ENCODE peak calls at places on chromosome 4, in nine cellular contexts. One of them, this sample, is unnamed.

GRCh38 chr4:71229477-71230257 is 109.2 kb upstream of the SLC4A4 start:
- DNase-seq in MCF 10A: peak; percentile 54
- DNase-seq in pancreas: no peak
- DNase-seq in posterior cingulate gyrus: peak; percentile 47
- DNase-seq in omental fat pad: no peak
- DNase-seq in activated CD8-positive, alpha-beta memory T cell treated with anti-CD3 and anti-CD28 coated beads for 1 hour: no peak
- DNase-seq in right cardiac atrium: peak; percentile 47
- DNase-seq in AG09309: no peak
- DNase-seq in iris pigment epithelial cell: peak; percentile 49
- DNase-seq in this sample: peak; percentile 40

GRCh38 chr4:141676087-141676486 is 39.7 kb downstream of the IL15 start:
- DNase-seq in MCF 10A: no peak
- DNase-seq in pancreas: no peak
- DNase-seq in posterior cingulate gyrus: no peak
- DNase-seq in omental fat pad: no peak
- DNase-seq in activated CD8-positive, alpha-beta memory T cell treated with anti-CD3 and anti-CD28 coated beads for 1 hour: no peak
- DNase-seq in right cardiac atrium: no peak
- DNase-seq in AG09309: no peak
- DNase-seq in iris pigment epithelial cell: no peak
- DNase-seq in this sample: no peak

GRCh38 chr4:41290486-41290885 is 33.8 kb downstream of the UCHL1 start:
- DNase-seq in MCF 10A: no peak
- DNase-seq in pancreas: no peak
- DNase-seq in posterior cingulate gyrus: no peak
- DNase-seq in omental fat pad: no peak
- DNase-seq in activated CD8-positive, alpha-beta memory T cell treated with anti-CD3 and anti-CD28 coated beads for 1 hour: no peak
- DNase-seq in right cardiac atrium: no peak
- DNase-seq in AG09309: no peak
- DNase-seq in iris pigment epithelial cell: no peak
- DNase-seq in this sample: no peak

GRCh38 chr4:180960758-180961401 is 1282.3 kb upstream of the TENM3 start:
- DNase-seq in MCF 10A: peak; percentile 11
- DNase-seq in pancreas: no peak
- DNase-seq in posterior cingulate gyrus: no peak
- DNase-seq in omental fat pad: no peak
- DNase-seq in activated CD8-positive, alpha-beta memory T cell treated with anti-CD3 and anti-CD28 coated beads for 1 hour: no peak
- DNase-seq in right cardiac atrium: no peak
- DNase-seq in AG09309: no peak
- DNase-seq in iris pigment epithelial cell: no peak
- DNase-seq in this sample: no peak

GRCh38 chr4:57426779-57427395 is 316.7 kb upstream of the IGFBP7 start:
- DNase-seq in MCF 10A: peak; percentile 78
- DNase-seq in pancreas: peak; percentile 64
- DNase-seq in posterior cingulate gyrus: peak; percentile 79
- DNase-seq in omental fat pad: peak; percentile 31
- DNase-seq in activated CD8-positive, alpha-beta memory T cell treated with anti-CD3 and anti-CD28 coated beads for 1 hour: no peak
- DNase-seq in right cardiac atrium: peak; percentile 86
- DNase-seq in AG09309: no peak
- DNase-seq in iris pigment epithelial cell: peak; percentile 73
- DNase-seq in this sample: peak; percentile 40

GRCh38 chr4:110309686-110310085 is 111.3 kb upstream of the ELOVL6 start:
- DNase-seq in MCF 10A: no peak
- DNase-seq in pancreas: no peak
- DNase-seq in posterior cingulate gyrus: no peak
- DNase-seq in omental fat pad: no peak
- DNase-seq in activated CD8-positive, alpha-beta memory T cell treated with anti-CD3 and anti-CD28 coated beads for 1 hour: no peak
- DNase-seq in right cardiac atrium: no peak
- DNase-seq in AG09309: peak; percentile 17
- DNase-seq in iris pigment epithelial cell: peak; percentile 24
- DNase-seq in this sample: no peak

GRCh38 chr4:128571747-128572146 is 237.8 kb upstream of the JADE1 start:
- DNase-seq in MCF 10A: peak; percentile 85
- DNase-seq in pancreas: no peak
- DNase-seq in posterior cingulate gyrus: no peak
- DNase-seq in omental fat pad: no peak
- DNase-seq in activated CD8-positive, alpha-beta memory T cell treated with anti-CD3 and anti-CD28 coated beads for 1 hour: no peak
- DNase-seq in right cardiac atrium: no peak
- DNase-seq in AG09309: peak; percentile 72
- DNase-seq in iris pigment epithelial cell: peak; percentile 98
- DNase-seq in this sample: no peak

GRCh38 chr4:187504974-187505797 is 490.4 kb upstream of the ZFP42 start:
- DNase-seq in MCF 10A: no peak
- DNase-seq in pancreas: no peak
- DNase-seq in posterior cingulate gyrus: no peak
- DNase-seq in omental fat pad: no peak
- DNase-seq in activated CD8-positive, alpha-beta memory T cell treated with anti-CD3 and anti-CD28 coated beads for 1 hour: no peak
- DNase-seq in right cardiac atrium: peak; percentile 51
- DNase-seq in AG09309: no peak
- DNase-seq in iris pigment epithelial cell: no peak
- DNase-seq in this sample: no peak

GRCh38 chr4:74529284-74530041 is 84.5 kb downstream of the AREG start:
- DNase-seq in MCF 10A: no peak
- DNase-seq in pancreas: no peak
- DNase-seq in posterior cingulate gyrus: peak; percentile 16
- DNase-seq in omental fat pad: no peak
- DNase-seq in activated CD8-positive, alpha-beta memory T cell treated with anti-CD3 and anti-CD28 coated beads for 1 hour: no peak
- DNase-seq in right cardiac atrium: no peak
- DNase-seq in AG09309: no peak
- DNase-seq in iris pigment epithelial cell: no peak
- DNase-seq in this sample: no peak

GRCh38 chr4:1523506-1523905 is 117.3 kb upstream of the NKX1-1 start:
- DNase-seq in MCF 10A: no peak
- DNase-seq in pancreas: peak; percentile 23
- DNase-seq in posterior cingulate gyrus: no peak
- DNase-seq in omental fat pad: no peak
- DNase-seq in activated CD8-positive, alpha-beta memory T cell treated with anti-CD3 and anti-CD28 coated beads for 1 hour: no peak
- DNase-seq in right cardiac atrium: no peak
- DNase-seq in AG09309: no peak
- DNase-seq in iris pigment epithelial cell: no peak
- DNase-seq in this sample: no peak

GRCh38 chr4:156781852-156782251 is 189.7 kb downstream of the PDGFC start:
- DNase-seq in MCF 10A: peak; percentile 38
- DNase-seq in pancreas: no peak
- DNase-seq in posterior cingulate gyrus: no peak
- DNase-seq in omental fat pad: no peak
- DNase-seq in activated CD8-positive, alpha-beta memory T cell treated with anti-CD3 and anti-CD28 coated beads for 1 hour: no peak
- DNase-seq in right cardiac atrium: no peak
- DNase-seq in AG09309: no peak
- DNase-seq in iris pigment epithelial cell: peak; percentile 47
- DNase-seq in this sample: no peak

This sample was measured in anterior cingulate cortex.